ENCODE peak calls at places on chromosomes 7 and 10, in five cellular contexts. G is heart right ventricle, Y is AG04450, S is neural progenitor cell, M is A673. Q is an unnamed sample.

GRCh38 chr10:94066411-94066810 is 72.7 kb downstream of the PLCE1 start:
- DNase-seq in Y (no peak), S (peak; percentile 77), M (peak; percentile 49), G (no peak), Q (peak; percentile 28)

GRCh38 chr7:155357573-155358041 is 59.9 kb downstream of the INSIG1 start:
- DNase-seq in M (no peak), S (no peak), Y (no peak), G (no peak), Q (peak; percentile 72)

GRCh38 chr7:159061674-159062212 is 82.9 kb downstream of the VIPR2 start:
- DNase-seq in M (no peak), G (no peak), S (peak; percentile 47), Y (no peak), Q (no peak)

GRCh38 chr10:51895209-51895608 is 195.8 kb upstream of the CSTF2T start:
- DNase-seq in S (no peak), G (peak; percentile 25), M (no peak), Y (peak; percentile 6), Q (peak; percentile 83)

GRCh38 chr7:5692112-5692844 is 89.2 kb downstream of the RNF216 start:
- DNase-seq in S (no peak), G (peak; percentile 80), M (peak; percentile 15), Y (peak; percentile 96), Q (peak; percentile 96)

GRCh38 chr10:44958196-44958896 is 1.3 kb upstream of the RASSF4 start:
- DNase-seq in G (no peak), M (no peak), S (no peak), Y (no peak), Q (peak; percentile 58)

GRCh38 chr7:127673902-127674301 is 21.9 kb downstream of the SND1 start:
- DNase-seq in G (no peak), Y (no peak), M (no peak), S (no peak), Q (no peak)

GRCh38 chr7:10300557-10300956 is 673.1 kb upstream of the PHF14 start:
- DNase-seq in S (peak; percentile 17), M (no peak), G (no peak), Y (no peak), Q (no peak)

GRCh38 chr10:133263674-133264073 is 13.0 kb downstream of the ADAM8 start:
- DNase-seq in G (no peak), M (no peak), Y (no peak), S (no peak), Q (no peak)

GRCh38 chr10:78515037-78515872 is 481.6 kb downstream of the RPS24 start:
- DNase-seq in G (peak; percentile 14), Y (no peak), S (no peak), M (no peak), Q (no peak)

GRCh38 chr7:2862831-2863361 is 18.8 kb upstream of the GNA12 start:
- DNase-seq in Y (peak; percentile 42), G (no peak), S (no peak), M (no peak), Q (no peak)

GRCh38 chr10:78960316-78960800 is 108.4 kb upstream of the ZMIZ1 start:
- DNase-seq in S (no peak), Y (no peak), M (peak; percentile 25), G (peak; percentile 45), Q (peak; percentile 88)

GRCh38 chr7:151251926-151252835 is 3.7 kb upstream of the SMARCD3 start:
- DNase-seq in M (peak; percentile 49), G (peak; percentile 83), Y (peak; percentile 33), S (peak; percentile 83), Q (peak; percentile 73)

GRCh38 chr10:111565542-111565941 is 488.7 kb downstream of the ADRA2A start:
- DNase-seq in S (no peak), M (peak; percentile 55), Y (no peak), G (no peak), Q (no peak)

GRCh38 chr10:30199376-30200018 is 140.1 kb upstream of the JCAD start:
- DNase-seq in G (no peak), Y (no peak), M (no peak), S (no peak), Q (no peak)

GRCh38 chr10:104505521-104506041 is 135.5 kb upstream of the SORCS3 start:
- DNase-seq in Y (no peak), M (no peak), S (peak; percentile 9), G (no peak), Q (no peak)

GRCh38 chr7:145036592-145037386 is 200.9 kb upstream of the TPK1 start:
- DNase-seq in M (peak; percentile 63), G (peak; percentile 10), Y (no peak), S (peak; percentile 74), Q (peak; percentile 4)

GRCh38 chr7:42237162-42237821 is at the start of gene GLI3:
- DNase-seq in M (peak; percentile 97), G (peak; percentile 83), S (peak; percentile 96), Y (peak; percentile 77), Q (peak; percentile 94)

GRCh38 chr7:137656227-137656849 is 190.4 kb downstream of the DGKI start:
- DNase-seq in S (peak; percentile 79), Y (peak; percentile 44), M (peak; percentile 78), G (peak; percentile 72), Q (peak; percentile 92)

GRCh38 chr10:89120931-89121907 is 85.9 kb downstream of the CH25H start:
- DNase-seq in M (no peak), Y (no peak), G (no peak), S (peak; percentile 4), Q (no peak)

GRCh38 chr7:30971440-30971839 is 7.7 kb downstream of the GHRHR start:
- DNase-seq in S (no peak), M (no peak), Y (no peak), G (no peak), Q (no peak)

GRCh38 chr10:10209152-10209551 is 808.5 kb upstream of the CELF2 start:
- DNase-seq in G (no peak), M (no peak), Y (peak; percentile 43), S (no peak), Q (peak; percentile 84)

GRCh38 chr7:122064971-122065370 is 79.1 kb downstream of the AASS start:
- DNase-seq in G (no peak), S (no peak), M (no peak), Y (no peak), Q (no peak)

GRCh38 chr7:30938435-30939316 is 25.1 kb upstream of the GHRHR start:
- DNase-seq in Y (peak; percentile 32), S (peak; percentile 90), G (peak; percentile 90), M (peak; percentile 74), Q (peak; percentile 86)

GRCh38 chr7:156180451-156181229 is 368.4 kb upstream of the SHH start:
- DNase-seq in Y (no peak), S (no peak), G (no peak), M (no peak), Q (no peak)

GRCh38 chr10:28285816-28286215 is 17.0 kb downstream of the MPP7 start:
- DNase-seq in M (no peak), G (no peak), Y (no peak), S (no peak), Q (no peak)
- H3K4me3 ChIP-seq in M (no peak overlapping the region), G (no peak overlapping the region), Y (no peak overlapping the region), S (no peak overlapping the region), Q (no peak overlapping the region)

DNA sequence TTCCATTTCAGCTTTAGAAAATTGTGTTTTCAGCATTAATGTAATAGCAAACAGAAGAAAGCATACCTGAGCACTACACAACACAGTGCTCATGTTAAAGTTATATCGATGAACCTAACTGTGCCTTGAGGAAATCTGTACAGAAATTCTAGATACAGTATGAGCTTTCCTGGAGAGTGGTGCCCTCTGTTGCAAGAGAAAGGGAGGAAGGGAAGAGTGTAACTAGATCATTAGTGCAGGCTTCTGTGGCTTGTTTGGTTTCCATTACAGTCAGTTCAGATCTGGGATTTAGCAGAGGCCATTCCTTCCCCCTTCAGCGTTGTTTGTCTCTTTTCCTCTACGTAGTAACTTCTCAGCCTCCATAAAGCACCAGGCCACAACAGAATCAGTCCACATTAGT is 139.7 kb downstream of the HTR7 start:
- DNase-seq in Y (no peak), M (no peak), S (no peak), G (no peak), Q (peak; percentile 12)
- TF ChIP-seq CTCF in Y (no peak), M (no peak), S (peak; percentile 22), G (peak; percentile 33), Q (peak; percentile 23)

GRCh38 chr10:15719062-15719898 is 442 bp downstream of the ITGA8 start:
- DNase-seq in Y (no peak), M (peak; percentile 5), G (no peak), S (peak; percentile 61), Q (peak; percentile 35)
- H3K4me3 ChIP-seq in Y (no peak overlapping the region), M (peak overlapping the region; percentile 29), G (peak overlapping the region; percentile 33), S (peak overlapping the region; percentile 58), Q (peak overlapping the region; percentile 44)

GRCh38 chr10:91778485-91778884 is 19.7 kb upstream of the TNKS2 start:
- DNase-seq in Y (no peak), G (no peak), M (no peak), S (peak; percentile 55), Q (no peak)
- TF ChIP-seq CTCF in Y (no peak), G (no peak), M (no peak), S (no peak), Q (no peak)

Q was measured in foreskin fibroblast.